ENCODE peak calls at places on chromosomes 2 and 18, in five cellular contexts. Z is activated T-cell treated with anti-CD3 and anti-CD28 coated beads for 1 hour, V is G401, A is Caki2, X is GM06990. Y is an unnamed sample.

GRCh38 chr2:1493361-1494126 is 80.3 kb downstream of the TPO start:
- DNase-seq in Z (no peak), V (no peak), A (no peak), X (no peak), Y (no peak)

GRCh38 chr2:232689152-232689910 is 7.8 kb upstream of the GIGYF2 start:
- DNase-seq in Z (no peak), V (peak), A (no peak), X (no peak), Y (no peak)

GRCh38 chr18:57353940-57354461 is 1.6 kb downstream of the ST8SIA3 start:
- DNase-seq in Z (no peak), V (peak), A (peak), X (no peak), Y (peak)

GRCh38 chr2:1793868-1794445 is 49.6 kb upstream of the PXDN start:
- DNase-seq in Z (no peak), V (no peak), A (no peak), X (no peak), Y (no peak)

GRCh38 chr18:79887181-79888000 is 64.1 kb downstream of the SLC66A2 start:
- DNase-seq in Z (no peak), V (no peak), A (no peak), X (no peak), Y (no peak)

GRCh38 chr2:85017436-85018048 is 46.6 kb downstream of the KCMF1 start:
- DNase-seq in Z (no peak), V (no peak), A (peak), X (no peak), Y (peak)

GRCh38 chr18:79733996-79734770 is 54.6 kb downstream of the CTDP1 start:
- DNase-seq in Z (no peak), V (no peak), A (no peak), X (no peak), Y (no peak)

GRCh38 chr2:199464614-199465352 is 7.0 kb upstream of the SATB2 start:
- DNase-seq in Z (no peak), V (no peak), A (no peak), X (no peak), Y (no peak)

GRCh38 chr2:28322887-28323483 is 69.7 kb upstream of the FOSL2 start:
- DNase-seq in Z (no peak), V (no peak), A (no peak), X (no peak), Y (no peak)

GRCh38 chr18:56563568-56563967 is 74.8 kb downstream of the TXNL1 start:
- DNase-seq in Z (no peak), V (no peak), A (no peak), X (no peak), Y (no peak)

GRCh38 chr2:106272202-106272807 is 78.2 kb upstream of the UXS1 start:
- DNase-seq in Z (no peak), V (no peak), A (no peak), X (no peak), Y (no peak)

GRCh38 chr2:102698369-102699111 is 63.3 kb upstream of the TMEM182 start:
- DNase-seq in Z (no peak), V (no peak), A (no peak), X (no peak), Y (no peak)

GRCh38 chr2:215020283-215020682 is 118.1 kb downstream of the ABCA12 start:
- DNase-seq in Z (no peak), V (no peak), A (no peak), X (no peak), Y (no peak)

GRCh38 chr2:165149439-165149838 is 54.4 kb downstream of the SCN3A start:
- DNase-seq in Z (no peak), V (no peak), A (no peak), X (peak), Y (no peak)

GRCh38 chr2:40760071-40760666 is 308.3 kb upstream of the SLC8A1 start:
- DNase-seq in Z (no peak), V (peak), A (peak), X (no peak), Y (peak)

GRCh38 chr2:38444247-38444646 is 67.2 kb upstream of the ATL2 start:
- DNase-seq in Z (no peak), V (no peak), A (peak), X (no peak), Y (peak)

GRCh38 chr2:149422337-149422990 is 92.1 kb downstream of the LYPD6 start:
- DNase-seq in Z (no peak), V (no peak), A (peak), X (no peak), Y (no peak)

GRCh38 chr2:200592414-200593075 is 6.7 kb downstream of the AOX1 start:
- DNase-seq in Z (no peak), V (no peak), A (peak), X (no peak), Y (no peak)

GRCh38 chr2:178404380-178404767 is 46.6 kb downstream of the PRKRA start:
- DNase-seq in Z (no peak), V (no peak), A (no peak), X (peak), Y (no peak)

GRCh38 chr18:36185901-36186460 is 1.3 kb upstream of the MOCOS start:
- DNase-seq in Z (no peak), V (no peak), A (no peak), X (no peak), Y (no peak)

GRCh38 chr2:239155806-239156480 is 244.9 kb downstream of the HDAC4 start:
- DNase-seq in Z (no peak), V (no peak), A (no peak), X (no peak), Y (no peak)

GRCh38 chr2:8511868-8512612 is 169.8 kb upstream of the ID2 start:
- DNase-seq in Z (no peak), V (no peak), A (peak), X (no peak), Y (no peak)

GRCh38 chr2:179622635-179623034 is 238.8 kb downstream of the ZNF385B start:
- DNase-seq in Z (no peak), V (no peak), A (no peak), X (no peak), Y (no peak)

Y was measured in NT2/D1.